ENCODE peak calls at places on chromosome 6, in five cellular contexts. U, F, Z, P and A are unnamed samples.

GRCh38 chr6:98824163-98824906 is 10.0 kb upstream of the POU3F2 start:
- DNase-seq in Z (no peak), U (no peak), P (no peak), F (no peak), A (peak)

GRCh38 chr6:34082816-34083215 is 63.1 kb downstream of the GRM4 start:
- DNase-seq in P (no peak), F (no peak), Z (no peak), U (no peak), A (no peak)

GRCh38 chr6:29631209-29631810 is 1.7 kb downstream of the GABBR1 start:
- DNase-seq in U (no peak), F (no peak), Z (no peak), P (no peak), A (no peak)

GRCh38 chr6:33566182-33567084 is 13.6 kb downstream of the BAK1 start:
- DNase-seq in P (peak), Z (no peak), U (no peak), F (no peak), A (no peak)

GRCh38 chr6:137107767-137108105 is 63.0 kb upstream of the IL20RA start:
- DNase-seq in U (no peak), Z (no peak), P (no peak), F (no peak), A (no peak)

GRCh38 chr6:36204068-36204753 is 7.7 kb downstream of the BRPF3 start:
- DNase-seq in Z (no peak), P (no peak), U (no peak), F (no peak), A (no peak)

GRCh38 chr6:18148304-18149025 is 6.4 kb downstream of the TPMT start:
- DNase-seq in Z (peak), U (no peak), P (peak), F (no peak), A (no peak)

GRCh38 chr6:147508073-147508870 is at the start of gene SAMD5:
- DNase-seq in U (no peak), F (peak), P (peak), Z (peak), A (peak)

GRCh38 chr6:108383967-108384366 is 89.1 kb downstream of the AFG1L start:
- DNase-seq in Z (peak), P (no peak), F (no peak), U (no peak), A (no peak)

GRCh38 chr6:15264902-15265761 is 19.3 kb downstream of the JARID2 start:
- DNase-seq in F (no peak), Z (no peak), U (no peak), P (no peak), A (no peak)

GRCh38 chr6:22466665-22467064 is 102.7 kb upstream of the HDGFL1 start:
- DNase-seq in F (no peak), P (no peak), Z (no peak), U (no peak), A (no peak)

GRCh38 chr6:15026832-15027231 is 219.0 kb upstream of the JARID2 start:
- DNase-seq in Z (peak), P (peak), U (no peak), F (no peak), A (no peak)

GRCh38 chr6:26312501-26313390 is 52.3 kb upstream of the BTN3A2 start:
- DNase-seq in P (peak), Z (peak), U (peak), F (no peak), A (peak)

GRCh38 chr6:128452713-128453112 is 67.7 kb downstream of the PTPRK start:
- DNase-seq in Z (no peak), U (no peak), F (no peak), P (no peak), A (no peak)

GRCh38 chr6:80132942-80133517 is 26.6 kb downstream of the BCKDHB start:
- DNase-seq in P (peak), F (no peak), U (peak), Z (peak), A (no peak)

GRCh38 chr6:87074051-87074711 is 20.7 kb downstream of the CGA start:
- DNase-seq in U (no peak), P (no peak), F (no peak), Z (peak), A (no peak)

GRCh38 chr6:1162367-1163275 is 149.3 kb upstream of the FOXQ1 start:
- DNase-seq in P (no peak), U (no peak), F (no peak), Z (peak), A (no peak)

GRCh38 chr6:69331886-69332285 is 464.9 kb downstream of the LMBRD1 start:
- DNase-seq in P (no peak), F (no peak), Z (no peak), U (no peak), A (no peak)

GRCh38 chr6:169470790-169471189 is 217.1 kb upstream of the THBS2 start:
- DNase-seq in U (no peak), Z (no peak), F (no peak), P (no peak), A (no peak)